ENCODE peak calls at places on chromosomes 6 and 20, in four cellular contexts. One of them, this sample, is unnamed.
A peak's percentile ranks its signal among the peaks of the same experiment; 100 is the strongest.

GRCh38 chr6:83294676-83295075 is 101.5 kb downstream of the RWDD2A start:
- DNase-seq in NCI-H2081: no peak
- DNase-seq in endothelial cell of umbilical vein: no peak
- DNase-seq in T-helper 9 cell: no peak
- DNase-seq in this sample: no peak

GRCh38 chr20:63700199-63701050 is 4.0 kb downstream of the TNFRSF6B start:
- DNase-seq in NCI-H2081: no peak
- DNase-seq in endothelial cell of umbilical vein: no peak
- DNase-seq in T-helper 9 cell: no peak
- DNase-seq in this sample: no peak

GRCh38 chr6:109834595-109835437 is 143.3 kb upstream of the GPR6 start:
- DNase-seq in NCI-H2081: peak; percentile 51
- DNase-seq in endothelial cell of umbilical vein: no peak
- DNase-seq in T-helper 9 cell: no peak
- DNase-seq in this sample: no peak

GRCh38 chr6:153879826-153880225 is 159.2 kb upstream of the OPRM1 start:
- DNase-seq in NCI-H2081: no peak
- DNase-seq in endothelial cell of umbilical vein: no peak
- DNase-seq in T-helper 9 cell: no peak
- DNase-seq in this sample: no peak

GRCh38 chr20:539848-540247 is 3.7 kb downstream of the CSNK2A1 start:
- DNase-seq in NCI-H2081: no peak
- DNase-seq in endothelial cell of umbilical vein: peak; percentile 73
- DNase-seq in T-helper 9 cell: no peak
- DNase-seq in this sample: no peak

GRCh38 chr20:40771848-40772247 is 82.8 kb upstream of the MAFB start:
- DNase-seq in NCI-H2081: no peak
- DNase-seq in endothelial cell of umbilical vein: no peak
- DNase-seq in T-helper 9 cell: no peak
- DNase-seq in this sample: no peak

GRCh38 chr20:4666001-4666470 is 55.7 kb upstream of the PRND start:
- DNase-seq in NCI-H2081: no peak
- DNase-seq in endothelial cell of umbilical vein: peak; percentile 42
- DNase-seq in T-helper 9 cell: peak; percentile 39
- DNase-seq in this sample: no peak

GRCh38 chr6:155832596-155832995 is 377.0 kb upstream of the NOX3 start:
- DNase-seq in NCI-H2081: no peak
- DNase-seq in endothelial cell of umbilical vein: peak; percentile 87
- DNase-seq in T-helper 9 cell: no peak
- DNase-seq in this sample: no peak

GRCh38 chr6:112780498-112781096 is 433.5 kb downstream of the RFPL4B start:
- DNase-seq in NCI-H2081: peak; percentile 65
- DNase-seq in endothelial cell of umbilical vein: peak; percentile 87
- DNase-seq in T-helper 9 cell: no peak
- DNase-seq in this sample: peak; percentile 47

GRCh38 chr6:87045521-87046075 is 49.3 kb downstream of the CGA start:
- DNase-seq in NCI-H2081: no peak
- DNase-seq in endothelial cell of umbilical vein: no peak
- DNase-seq in T-helper 9 cell: no peak
- DNase-seq in this sample: no peak

GRCh38 chr6:151209071-151209831 is 30.5 kb upstream of the AKAP12 start:
- DNase-seq in NCI-H2081: peak; percentile 67
- DNase-seq in endothelial cell of umbilical vein: peak; percentile 14
- DNase-seq in T-helper 9 cell: no peak
- DNase-seq in this sample: no peak

GRCh38 chr20:57315083-57315963 is 14.3 kb upstream of the SPO11 start:
- DNase-seq in NCI-H2081: no peak
- DNase-seq in endothelial cell of umbilical vein: no peak
- DNase-seq in T-helper 9 cell: no peak
- DNase-seq in this sample: no peak

GRCh38 chr6:128161839-128162238 is 261.0 kb upstream of the THEMIS start:
- DNase-seq in NCI-H2081: no peak
- DNase-seq in endothelial cell of umbilical vein: no peak
- DNase-seq in T-helper 9 cell: no peak
- DNase-seq in this sample: no peak

GRCh38 chr6:41080623-41081022 is 7.8 kb downstream of the NFYA start:
- DNase-seq in NCI-H2081: no peak
- DNase-seq in endothelial cell of umbilical vein: no peak
- DNase-seq in T-helper 9 cell: peak; percentile 8
- DNase-seq in this sample: no peak

GRCh38 chr20:20395856-20396600 is 28.1 kb downstream of the INSM1 start:
- DNase-seq in NCI-H2081: peak; percentile 74
- DNase-seq in endothelial cell of umbilical vein: no peak
- DNase-seq in T-helper 9 cell: no peak
- DNase-seq in this sample: no peak

GRCh38 chr20:57160985-57161384 is 105.5 kb downstream of the BMP7 start:
- DNase-seq in NCI-H2081: no peak
- DNase-seq in endothelial cell of umbilical vein: no peak
- DNase-seq in T-helper 9 cell: no peak
- DNase-seq in this sample: no peak

GRCh38 chr20:31818376-31818908 is 714 bp upstream of the MYLK2 start:
- DNase-seq in NCI-H2081: no peak
- DNase-seq in endothelial cell of umbilical vein: no peak
- DNase-seq in T-helper 9 cell: no peak
- DNase-seq in this sample: no peak

GRCh38 chr20:50872562-50873288 is 58.5 kb downstream of the ADNP start:
- DNase-seq in NCI-H2081: no peak
- DNase-seq in endothelial cell of umbilical vein: no peak
- DNase-seq in T-helper 9 cell: no peak
- DNase-seq in this sample: no peak